ENCODE peak calls at places on chromosomes 5 and 9, in nine cellular contexts. One of them, this sample, is unnamed.

GRCh38 chr5:172904643-172905345 is 54.4 kb upstream of the RPL26L1 start:
- DNase-seq in choroid plexus epithelial cell: peak
- DNase-seq in T1000: no peak
- DNase-seq in dorsolateral prefrontal cortex: no peak
- DNase-seq in Right ventricle myocardium inferior: peak
- DNase-seq in colonic mucosa: peak
- DNase-seq in neuronal stem cell: no peak
- DNase-seq in NCI-H460: peak
- DNase-seq in stimulated activated CD8-positive, alpha-beta memory T cell treated with anti-CD3 and anti-CD28 coated beads, Interleukin-15, amount 100 ng/mL, for 4 hours: no peak
- DNase-seq in this sample: no peak

GRCh38 chr9:89422151-89422918 is 75.6 kb downstream of the SEMA4D start:
- DNase-seq in neuronal stem cell: no peak
- DNase-seq in Right ventricle myocardium inferior: no peak
- DNase-seq in choroid plexus epithelial cell: peak
- DNase-seq in NCI-H460: no peak
- DNase-seq in dorsolateral prefrontal cortex: no peak
- DNase-seq in T1000: no peak
- DNase-seq in colonic mucosa: no peak
- DNase-seq in stimulated activated CD8-positive, alpha-beta memory T cell treated with anti-CD3 and anti-CD28 coated beads, Interleukin-15, amount 100 ng/mL, for 4 hours: peak
- DNase-seq in this sample: no peak

GRCh38 chr5:151041577-151042268 is 21.3 kb downstream of the GPX3 start:
- DNase-seq in T1000: no peak
- DNase-seq in choroid plexus epithelial cell: no peak
- DNase-seq in NCI-H460: no peak
- DNase-seq in Right ventricle myocardium inferior: peak
- DNase-seq in stimulated activated CD8-positive, alpha-beta memory T cell treated with anti-CD3 and anti-CD28 coated beads, Interleukin-15, amount 100 ng/mL, for 4 hours: no peak
- DNase-seq in dorsolateral prefrontal cortex: no peak
- DNase-seq in colonic mucosa: no peak
- DNase-seq in neuronal stem cell: no peak
- DNase-seq in this sample: no peak

GRCh38 chr9:42396318-42396717 is 212.9 kb downstream of the SPATA31A6 start:
- DNase-seq in stimulated activated CD8-positive, alpha-beta memory T cell treated with anti-CD3 and anti-CD28 coated beads, Interleukin-15, amount 100 ng/mL, for 4 hours: no peak
- DNase-seq in Right ventricle myocardium inferior: no peak
- DNase-seq in NCI-H460: no peak
- DNase-seq in dorsolateral prefrontal cortex: no peak
- DNase-seq in neuronal stem cell: no peak
- DNase-seq in T1000: no peak
- DNase-seq in colonic mucosa: no peak
- DNase-seq in choroid plexus epithelial cell: no peak
- DNase-seq in this sample: no peak

GRCh38 chr5:128378636-128379035 is 159.4 kb downstream of the FBN2 start:
- DNase-seq in neuronal stem cell: no peak
- DNase-seq in Right ventricle myocardium inferior: no peak
- DNase-seq in stimulated activated CD8-positive, alpha-beta memory T cell treated with anti-CD3 and anti-CD28 coated beads, Interleukin-15, amount 100 ng/mL, for 4 hours: no peak
- DNase-seq in dorsolateral prefrontal cortex: no peak
- DNase-seq in choroid plexus epithelial cell: no peak
- DNase-seq in T1000: no peak
- DNase-seq in colonic mucosa: no peak
- DNase-seq in NCI-H460: no peak
- DNase-seq in this sample: no peak

GRCh38 chr5:144125163-144125726 is 45.2 kb downstream of the YIPF5 start:
- DNase-seq in stimulated activated CD8-positive, alpha-beta memory T cell treated with anti-CD3 and anti-CD28 coated beads, Interleukin-15, amount 100 ng/mL, for 4 hours: no peak
- DNase-seq in T1000: no peak
- DNase-seq in Right ventricle myocardium inferior: no peak
- DNase-seq in neuronal stem cell: no peak
- DNase-seq in NCI-H460: no peak
- DNase-seq in choroid plexus epithelial cell: peak
- DNase-seq in colonic mucosa: no peak
- DNase-seq in dorsolateral prefrontal cortex: no peak
- DNase-seq in this sample: no peak

GRCh38 chr5:148913493-148913892 is 87.1 kb downstream of the ADRB2 start:
- DNase-seq in dorsolateral prefrontal cortex: no peak
- DNase-seq in neuronal stem cell: no peak
- DNase-seq in colonic mucosa: no peak
- DNase-seq in T1000: no peak
- DNase-seq in Right ventricle myocardium inferior: no peak
- DNase-seq in stimulated activated CD8-positive, alpha-beta memory T cell treated with anti-CD3 and anti-CD28 coated beads, Interleukin-15, amount 100 ng/mL, for 4 hours: no peak
- DNase-seq in NCI-H460: no peak
- DNase-seq in choroid plexus epithelial cell: no peak
- DNase-seq in this sample: no peak

GRCh38 chr5:82599692-82600091 is 321.5 kb upstream of the RPS23 start:
- DNase-seq in dorsolateral prefrontal cortex: no peak
- DNase-seq in colonic mucosa: no peak
- DNase-seq in NCI-H460: no peak
- DNase-seq in neuronal stem cell: no peak
- DNase-seq in Right ventricle myocardium inferior: no peak
- DNase-seq in choroid plexus epithelial cell: no peak
- DNase-seq in stimulated activated CD8-positive, alpha-beta memory T cell treated with anti-CD3 and anti-CD28 coated beads, Interleukin-15, amount 100 ng/mL, for 4 hours: no peak
- DNase-seq in T1000: no peak
- DNase-seq in this sample: no peak

GRCh38 chr5:54247226-54247625 is 63.1 kb downstream of the ARL15 start:
- DNase-seq in stimulated activated CD8-positive, alpha-beta memory T cell treated with anti-CD3 and anti-CD28 coated beads, Interleukin-15, amount 100 ng/mL, for 4 hours: no peak
- DNase-seq in neuronal stem cell: no peak
- DNase-seq in colonic mucosa: no peak
- DNase-seq in Right ventricle myocardium inferior: no peak
- DNase-seq in NCI-H460: no peak
- DNase-seq in dorsolateral prefrontal cortex: no peak
- DNase-seq in choroid plexus epithelial cell: no peak
- DNase-seq in T1000: no peak
- DNase-seq in this sample: no peak

GRCh38 chr5:4896328-4896727 is 243.8 kb upstream of the ADAMTS16 start:
- DNase-seq in dorsolateral prefrontal cortex: no peak
- DNase-seq in Right ventricle myocardium inferior: no peak
- DNase-seq in colonic mucosa: no peak
- DNase-seq in choroid plexus epithelial cell: no peak
- DNase-seq in T1000: no peak
- DNase-seq in NCI-H460: no peak
- DNase-seq in neuronal stem cell: no peak
- DNase-seq in stimulated activated CD8-positive, alpha-beta memory T cell treated with anti-CD3 and anti-CD28 coated beads, Interleukin-15, amount 100 ng/mL, for 4 hours: no peak
- DNase-seq in this sample: no peak

GRCh38 chr9:72443855-72444254 is 77.6 kb upstream of the TMC1 start:
- DNase-seq in choroid plexus epithelial cell: no peak
- DNase-seq in colonic mucosa: no peak
- DNase-seq in stimulated activated CD8-positive, alpha-beta memory T cell treated with anti-CD3 and anti-CD28 coated beads, Interleukin-15, amount 100 ng/mL, for 4 hours: no peak
- DNase-seq in Right ventricle myocardium inferior: no peak
- DNase-seq in neuronal stem cell: no peak
- DNase-seq in dorsolateral prefrontal cortex: no peak
- DNase-seq in T1000: no peak
- DNase-seq in NCI-H460: no peak
- DNase-seq in this sample: peak

GRCh38 chr5:56190500-56190899 is 42.6 kb downstream of the ANKRD55 start:
- DNase-seq in neuronal stem cell: no peak
- DNase-seq in colonic mucosa: no peak
- DNase-seq in dorsolateral prefrontal cortex: no peak
- DNase-seq in choroid plexus epithelial cell: peak
- DNase-seq in NCI-H460: no peak
- DNase-seq in Right ventricle myocardium inferior: no peak
- DNase-seq in T1000: no peak
- DNase-seq in stimulated activated CD8-positive, alpha-beta memory T cell treated with anti-CD3 and anti-CD28 coated beads, Interleukin-15, amount 100 ng/mL, for 4 hours: no peak
- DNase-seq in this sample: no peak

GRCh38 chr5:103562084-103562452 is 521 bp downstream of the NUDT12 start:
- DNase-seq in neuronal stem cell: peak
- DNase-seq in dorsolateral prefrontal cortex: no peak
- DNase-seq in stimulated activated CD8-positive, alpha-beta memory T cell treated with anti-CD3 and anti-CD28 coated beads, Interleukin-15, amount 100 ng/mL, for 4 hours: no peak
- DNase-seq in Right ventricle myocardium inferior: no peak
- DNase-seq in choroid plexus epithelial cell: no peak
- DNase-seq in T1000: no peak
- DNase-seq in colonic mucosa: peak
- DNase-seq in NCI-H460: no peak
- DNase-seq in this sample: no peak

GRCh38 chr5:36950586-36951457 is 74.3 kb downstream of the NIPBL start:
- DNase-seq in neuronal stem cell: no peak
- DNase-seq in colonic mucosa: no peak
- DNase-seq in T1000: no peak
- DNase-seq in choroid plexus epithelial cell: peak
- DNase-seq in dorsolateral prefrontal cortex: no peak
- DNase-seq in stimulated activated CD8-positive, alpha-beta memory T cell treated with anti-CD3 and anti-CD28 coated beads, Interleukin-15, amount 100 ng/mL, for 4 hours: no peak
- DNase-seq in Right ventricle myocardium inferior: no peak
- DNase-seq in NCI-H460: no peak
- DNase-seq in this sample: no peak

GRCh38 chr5:14525397-14525796 is 56.2 kb upstream of the OTULINL start:
- DNase-seq in stimulated activated CD8-positive, alpha-beta memory T cell treated with anti-CD3 and anti-CD28 coated beads, Interleukin-15, amount 100 ng/mL, for 4 hours: no peak
- DNase-seq in colonic mucosa: no peak
- DNase-seq in T1000: no peak
- DNase-seq in Right ventricle myocardium inferior: no peak
- DNase-seq in dorsolateral prefrontal cortex: no peak
- DNase-seq in choroid plexus epithelial cell: no peak
- DNase-seq in neuronal stem cell: no peak
- DNase-seq in NCI-H460: no peak
- DNase-seq in this sample: no peak

GRCh38 chr9:102237094-102237493 is 498.6 kb upstream of the GRIN3A start:
- DNase-seq in neuronal stem cell: no peak
- DNase-seq in choroid plexus epithelial cell: no peak
- DNase-seq in dorsolateral prefrontal cortex: no peak
- DNase-seq in colonic mucosa: no peak
- DNase-seq in Right ventricle myocardium inferior: no peak
- DNase-seq in NCI-H460: no peak
- DNase-seq in T1000: no peak
- DNase-seq in stimulated activated CD8-positive, alpha-beta memory T cell treated with anti-CD3 and anti-CD28 coated beads, Interleukin-15, amount 100 ng/mL, for 4 hours: no peak
- DNase-seq in this sample: no peak

GRCh38 chr5:160298189-160298588 is 14.2 kb downstream of the CCNJL start:
- DNase-seq in Right ventricle myocardium inferior: no peak
- DNase-seq in choroid plexus epithelial cell: no peak
- DNase-seq in dorsolateral prefrontal cortex: no peak
- DNase-seq in colonic mucosa: no peak
- DNase-seq in NCI-H460: no peak
- DNase-seq in stimulated activated CD8-positive, alpha-beta memory T cell treated with anti-CD3 and anti-CD28 coated beads, Interleukin-15, amount 100 ng/mL, for 4 hours: no peak
- DNase-seq in neuronal stem cell: no peak
- DNase-seq in T1000: no peak
- DNase-seq in this sample: no peak

GRCh38 chr5:175377816-175378215 is 66.2 kb downstream of the DRD1 start:
- DNase-seq in T1000: no peak
- DNase-seq in colonic mucosa: no peak
- DNase-seq in NCI-H460: no peak
- DNase-seq in Right ventricle myocardium inferior: no peak
- DNase-seq in neuronal stem cell: no peak
- DNase-seq in choroid plexus epithelial cell: no peak
- DNase-seq in stimulated activated CD8-positive, alpha-beta memory T cell treated with anti-CD3 and anti-CD28 coated beads, Interleukin-15, amount 100 ng/mL, for 4 hours: no peak
- DNase-seq in dorsolateral prefrontal cortex: no peak
- DNase-seq in this sample: no peak

GRCh38 chr5:140548300-140548688 is 832 bp downstream of the EIF4EBP3 start:
- DNase-seq in neuronal stem cell: no peak
- DNase-seq in dorsolateral prefrontal cortex: no peak
- DNase-seq in colonic mucosa: peak
- DNase-seq in choroid plexus epithelial cell: no peak
- DNase-seq in Right ventricle myocardium inferior: no peak
- DNase-seq in NCI-H460: no peak
- DNase-seq in stimulated activated CD8-positive, alpha-beta memory T cell treated with anti-CD3 and anti-CD28 coated beads, Interleukin-15, amount 100 ng/mL, for 4 hours: no peak
- DNase-seq in T1000: no peak
- DNase-seq in this sample: no peak

GRCh38 chr9:14710804-14711203 is 11.7 kb downstream of the CER1 start:
- DNase-seq in neuronal stem cell: no peak
- DNase-seq in NCI-H460: no peak
- DNase-seq in T1000: no peak
- DNase-seq in choroid plexus epithelial cell: peak
- DNase-seq in colonic mucosa: no peak
- DNase-seq in stimulated activated CD8-positive, alpha-beta memory T cell treated with anti-CD3 and anti-CD28 coated beads, Interleukin-15, amount 100 ng/mL, for 4 hours: no peak
- DNase-seq in dorsolateral prefrontal cortex: no peak
- DNase-seq in Right ventricle myocardium inferior: no peak
- DNase-seq in this sample: no peak

GRCh38 chr9:128068656-128069221 is 707 bp downstream of the SLC25A25 start:
- DNase-seq in neuronal stem cell: no peak
- DNase-seq in NCI-H460: no peak
- DNase-seq in choroid plexus epithelial cell: no peak
- DNase-seq in stimulated activated CD8-positive, alpha-beta memory T cell treated with anti-CD3 and anti-CD28 coated beads, Interleukin-15, amount 100 ng/mL, for 4 hours: no peak
- DNase-seq in colonic mucosa: no peak
- DNase-seq in T1000: no peak
- DNase-seq in dorsolateral prefrontal cortex: peak
- DNase-seq in Right ventricle myocardium inferior: no peak
- DNase-seq in this sample: peak

GRCh38 chr5:149133795-149134777 is 7.2 kb upstream of the ABLIM3 start:
- DNase-seq in dorsolateral prefrontal cortex: no peak
- DNase-seq in T1000: peak
- DNase-seq in stimulated activated CD8-positive, alpha-beta memory T cell treated with anti-CD3 and anti-CD28 coated beads, Interleukin-15, amount 100 ng/mL, for 4 hours: no peak
- DNase-seq in choroid plexus epithelial cell: peak
- DNase-seq in neuronal stem cell: no peak
- DNase-seq in Right ventricle myocardium inferior: peak
- DNase-seq in colonic mucosa: no peak
- DNase-seq in NCI-H460: peak
- DNase-seq in this sample: peak

GRCh38 chr5:108367679-108368334 is 14.1 kb downstream of the FBXL17 start:
- DNase-seq in neuronal stem cell: no peak
- DNase-seq in colonic mucosa: no peak
- DNase-seq in dorsolateral prefrontal cortex: no peak
- DNase-seq in T1000: no peak
- DNase-seq in stimulated activated CD8-positive, alpha-beta memory T cell treated with anti-CD3 and anti-CD28 coated beads, Interleukin-15, amount 100 ng/mL, for 4 hours: no peak
- DNase-seq in Right ventricle myocardium inferior: no peak
- DNase-seq in choroid plexus epithelial cell: no peak
- DNase-seq in NCI-H460: no peak
- DNase-seq in this sample: no peak

GRCh38 chr5:91150189-91150588 is 232.9 kb downstream of the ARRDC3 start:
- DNase-seq in dorsolateral prefrontal cortex: no peak
- DNase-seq in T1000: no peak
- DNase-seq in neuronal stem cell: no peak
- DNase-seq in NCI-H460: no peak
- DNase-seq in Right ventricle myocardium inferior: no peak
- DNase-seq in colonic mucosa: no peak
- DNase-seq in choroid plexus epithelial cell: no peak
- DNase-seq in stimulated activated CD8-positive, alpha-beta memory T cell treated with anti-CD3 and anti-CD28 coated beads, Interleukin-15, amount 100 ng/mL, for 4 hours: no peak
- DNase-seq in this sample: no peak

GRCh38 chr5:33824516-33825195 is 67.1 kb downstream of the ADAMTS12 start:
- DNase-seq in stimulated activated CD8-positive, alpha-beta memory T cell treated with anti-CD3 and anti-CD28 coated beads, Interleukin-15, amount 100 ng/mL, for 4 hours: no peak
- DNase-seq in choroid plexus epithelial cell: peak
- DNase-seq in T1000: no peak
- DNase-seq in NCI-H460: no peak
- DNase-seq in neuronal stem cell: no peak
- DNase-seq in dorsolateral prefrontal cortex: no peak
- DNase-seq in colonic mucosa: no peak
- DNase-seq in Right ventricle myocardium inferior: no peak
- DNase-seq in this sample: no peak

GRCh38 chr5:1793301-1793740 is 6.3 kb downstream of the MRPL36 start:
- DNase-seq in neuronal stem cell: no peak
- DNase-seq in Right ventricle myocardium inferior: no peak
- DNase-seq in NCI-H460: no peak
- DNase-seq in T1000: no peak
- DNase-seq in colonic mucosa: no peak
- DNase-seq in dorsolateral prefrontal cortex: no peak
- DNase-seq in stimulated activated CD8-positive, alpha-beta memory T cell treated with anti-CD3 and anti-CD28 coated beads, Interleukin-15, amount 100 ng/mL, for 4 hours: no peak
- DNase-seq in choroid plexus epithelial cell: peak
- DNase-seq in this sample: no peak

GRCh38 chr5:176831425-176831824 is 21.1 kb downstream of the UNC5A start:
- DNase-seq in Right ventricle myocardium inferior: peak
- DNase-seq in NCI-H460: no peak
- DNase-seq in colonic mucosa: no peak
- DNase-seq in neuronal stem cell: no peak
- DNase-seq in dorsolateral prefrontal cortex: no peak
- DNase-seq in T1000: no peak
- DNase-seq in choroid plexus epithelial cell: no peak
- DNase-seq in stimulated activated CD8-positive, alpha-beta memory T cell treated with anti-CD3 and anti-CD28 coated beads, Interleukin-15, amount 100 ng/mL, for 4 hours: no peak
- DNase-seq in this sample: no peak

GRCh38 chr9:136538599-136539426 is 7.0 kb downstream of the NOTCH1 start:
- DNase-seq in neuronal stem cell: no peak
- DNase-seq in choroid plexus epithelial cell: no peak
- DNase-seq in dorsolateral prefrontal cortex: no peak
- DNase-seq in NCI-H460: no peak
- DNase-seq in Right ventricle myocardium inferior: no peak
- DNase-seq in stimulated activated CD8-positive, alpha-beta memory T cell treated with anti-CD3 and anti-CD28 coated beads, Interleukin-15, amount 100 ng/mL, for 4 hours: no peak
- DNase-seq in colonic mucosa: peak
- DNase-seq in T1000: no peak
- DNase-seq in this sample: no peak

GRCh38 chr9:137312852-137313325 is 10.8 kb upstream of the NRARP start:
- DNase-seq in T1000: no peak
- DNase-seq in dorsolateral prefrontal cortex: no peak
- DNase-seq in stimulated activated CD8-positive, alpha-beta memory T cell treated with anti-CD3 and anti-CD28 coated beads, Interleukin-15, amount 100 ng/mL, for 4 hours: no peak
- DNase-seq in choroid plexus epithelial cell: no peak
- DNase-seq in neuronal stem cell: no peak
- DNase-seq in Right ventricle myocardium inferior: no peak
- DNase-seq in NCI-H460: no peak
- DNase-seq in colonic mucosa: no peak
- DNase-seq in this sample: no peak

GRCh38 chr9:4638968-4639367 is 23.1 kb upstream of the PLPP6 start:
- DNase-seq in Right ventricle myocardium inferior: no peak
- DNase-seq in colonic mucosa: no peak
- DNase-seq in dorsolateral prefrontal cortex: no peak
- DNase-seq in T1000: no peak
- DNase-seq in choroid plexus epithelial cell: peak
- DNase-seq in neuronal stem cell: no peak
- DNase-seq in NCI-H460: no peak
- DNase-seq in stimulated activated CD8-positive, alpha-beta memory T cell treated with anti-CD3 and anti-CD28 coated beads, Interleukin-15, amount 100 ng/mL, for 4 hours: no peak
- DNase-seq in this sample: no peak

GRCh38 chr9:130189840-130190239 is 17.6 kb downstream of the NCS1 start:
- DNase-seq in choroid plexus epithelial cell: peak
- DNase-seq in colonic mucosa: no peak
- DNase-seq in NCI-H460: no peak
- DNase-seq in stimulated activated CD8-positive, alpha-beta memory T cell treated with anti-CD3 and anti-CD28 coated beads, Interleukin-15, amount 100 ng/mL, for 4 hours: no peak
- DNase-seq in dorsolateral prefrontal cortex: no peak
- DNase-seq in T1000: no peak
- DNase-seq in neuronal stem cell: no peak
- DNase-seq in Right ventricle myocardium inferior: no peak
- DNase-seq in this sample: no peak

This sample was measured in SW 1271.